ENCODE peak calls at places on chromosomes 4 and X, in nine cellular contexts. A is hepatocyte, E is PC-3, H is IMR-90, C is H9, S is GM23248, J is mammary epithelial cell, X is Karpas-422, I is K562. K is an unnamed sample.

GRCh38 chrX:8027876-8028275 is 100.7 kb upstream of the PNPLA4 start:
- DNase-seq in A (no peak), E (no peak), H (no peak), C (no peak), S (no peak), J (no peak), X (no peak), I (no peak), K (no peak)

GRCh38 chr4:127470290-127470809 is 162.4 kb upstream of the INTU start:
- DNase-seq in A (no peak), E (no peak), H (no peak), C (no peak), S (no peak), J (no peak), X (no peak), I (no peak), K (no peak)

GRCh38 chr4:5267418-5267817 is 216.1 kb downstream of the STK32B start:
- DNase-seq in A (no peak), E (peak), H (peak), C (no peak), S (peak), J (no peak), X (no peak), I (no peak), K (no peak)

GRCh38 chrX:107747596-107748161 is 27.9 kb downstream of the TSC22D3 start:
- DNase-seq in A (peak), E (peak), H (peak), C (no peak), S (peak), J (peak), X (no peak), I (no peak), K (peak)

GRCh38 chr4:185512516-185512915 is 22.8 kb downstream of the PDLIM3 start:
- DNase-seq in A (no peak), E (peak), H (peak), C (no peak), S (peak), J (peak), X (no peak), I (no peak), K (no peak)

GRCh38 chr4:55138367-55138766 is 13.0 kb upstream of the KDR start:
- DNase-seq in A (no peak), E (no peak), H (no peak), C (no peak), S (no peak), J (no peak), X (no peak), I (no peak), K (no peak)

GRCh38 chr4:66565796-66566195 is 895.5 kb upstream of the EPHA5 start:
- DNase-seq in A (no peak), E (no peak), H (peak), C (no peak), S (no peak), J (no peak), X (no peak), I (no peak), K (no peak)

GRCh38 chr4:84582988-84583870 is at the start of gene CDS1:
- DNase-seq in A (peak), E (peak), H (no peak), C (peak), S (peak), J (peak), X (no peak), I (peak), K (peak)

GRCh38 chr4:150209140-150209829 is 131.0 kb downstream of the DCLK2 start:
- DNase-seq in A (peak), E (peak), H (peak), C (peak), S (peak), J (peak), X (peak), I (peak), K (peak)

GRCh38 chrX:1945879-1946278 is 331.0 kb downstream of the ASMT start:
- DNase-seq in A (no peak), E (no peak), H (no peak), C (no peak), S (no peak), J (no peak), X (no peak), I (no peak), K (no peak)

GRCh38 chr4:3639613-3640586 is 107.7 kb upstream of the LRPAP1 start:
- DNase-seq in A (no peak), E (no peak), H (no peak), C (no peak), S (no peak), J (no peak), X (no peak), I (no peak), K (no peak)

GRCh38 chr4:20890752-20891151 is 190.5 kb downstream of the PACRGL start:
- DNase-seq in A (no peak), E (no peak), H (no peak), C (no peak), S (peak), J (peak), X (no peak), I (no peak), K (no peak)

GRCh38 chrX:129235903-129236302 is 287.4 kb downstream of the SMARCA1 start:
- DNase-seq in A (no peak), E (no peak), H (no peak), C (no peak), S (no peak), J (no peak), X (no peak), I (no peak), K (no peak)

GRCh38 chrX:103428525-103428924 is 52.2 kb downstream of the BEX3 start:
- DNase-seq in A (no peak), E (no peak), H (no peak), C (no peak), S (no peak), J (no peak), X (no peak), I (no peak), K (no peak)

GRCh38 chr4:16264798-16265197 is 38.5 kb upstream of the TAPT1 start:
- DNase-seq in A (peak), E (peak), H (peak), C (no peak), S (peak), J (peak), X (peak), I (peak), K (peak)

GRCh38 chr4:53688186-53688790 is 97.0 kb upstream of the LNX1 start:
- DNase-seq in A (peak), E (peak), H (peak), C (no peak), S (peak), J (peak), X (no peak), I (peak), K (no peak)

GRCh38 chr4:30769093-30769492 is 48.9 kb downstream of the PCDH7 start:
- DNase-seq in A (no peak), E (no peak), H (no peak), C (no peak), S (no peak), J (no peak), X (no peak), I (no peak), K (peak)

GRCh38 chr4:8295471-8295870 is 25.9 kb downstream of the HTRA3 start:
- DNase-seq in A (no peak), E (no peak), H (no peak), C (no peak), S (no peak), J (no peak), X (no peak), I (no peak), K (no peak)

GRCh38 chr4:2489841-2490552 is 21.1 kb downstream of the RNF4 start:
- DNase-seq in A (no peak), E (no peak), H (no peak), C (no peak), S (peak), J (no peak), X (no peak), I (no peak), K (no peak)

GRCh38 chr4:53937918-53938317 is 126.5 kb downstream of the CHIC2 start:
- DNase-seq in A (peak), E (no peak), H (peak), C (no peak), S (peak), J (peak), X (no peak), I (peak), K (no peak)

GRCh38 chrX:122866527-122866926 is 317.6 kb upstream of the GRIA3 start:
- DNase-seq in A (peak), E (peak), H (peak), C (no peak), S (peak), J (peak), X (no peak), I (no peak), K (no peak)

GRCh38 chr4:20181926-20182325 is 69.8 kb upstream of the SLIT2 start:
- DNase-seq in A (no peak), E (no peak), H (no peak), C (no peak), S (no peak), J (no peak), X (no peak), I (no peak), K (no peak)

GRCh38 chr4:101101072-101101471 is 246.3 kb downstream of the PPP3CA start:
- DNase-seq in A (no peak), E (peak), H (no peak), C (no peak), S (no peak), J (peak), X (no peak), I (no peak), K (no peak)

GRCh38 chr4:85595098-85595775 is 120.3 kb downstream of the ARHGAP24 start:
- DNase-seq in A (no peak), E (no peak), H (no peak), C (no peak), S (no peak), J (no peak), X (no peak), I (no peak), K (no peak)

GRCh38 chrX:150844016-150844415 is 54.5 kb downstream of the CD99L2 start:
- DNase-seq in A (no peak), E (peak), H (no peak), C (no peak), S (no peak), J (peak), X (no peak), I (no peak), K (no peak)

GRCh38 chrX:135707880-135708279 is 5.6 kb upstream of the CT45A1 start:
- DNase-seq in A (no peak), E (peak), H (no peak), C (peak), S (peak), J (no peak), X (peak), I (peak), K (peak)

GRCh38 chr4:38411092-38411491 is 252.9 kb upstream of the KLF3 start:
- DNase-seq in A (no peak), E (no peak), H (no peak), C (no peak), S (no peak), J (peak), X (no peak), I (no peak), K (no peak)

GRCh38 chrX:78979789-78980464 is 34.7 kb downstream of the P2RY10 start:
- DNase-seq in A (no peak), E (peak), H (no peak), C (no peak), S (peak), J (no peak), X (no peak), I (no peak), K (no peak)

GRCh38 chr4:76764251-76764650 is 133.7 kb downstream of the SOWAHB start:
- DNase-seq in A (no peak), E (no peak), H (peak), C (no peak), S (peak), J (no peak), X (no peak), I (no peak), K (peak)

GRCh38 chr4:121698119-121698732 is 1.4 kb upstream of the ANXA5 start:
- DNase-seq in A (no peak), E (no peak), H (no peak), C (no peak), S (peak), J (no peak), X (no peak), I (no peak), K (no peak)

GRCh38 chr4:52103314-52103713 is 52.2 kb downstream of the SPATA18 start:
- DNase-seq in A (peak), E (peak), H (no peak), C (no peak), S (peak), J (peak), X (peak), I (no peak), K (peak)

GRCh38 chrX:11399481-11399880 is 106.3 kb downstream of the AMELX start:
- DNase-seq in A (no peak), E (no peak), H (no peak), C (no peak), S (no peak), J (no peak), X (no peak), I (no peak), K (no peak)

GRCh38 chrX:22073928-22074327 is 41.8 kb downstream of the PHEX start:
- DNase-seq in A (no peak), E (no peak), H (no peak), C (no peak), S (no peak), J (peak), X (no peak), I (no peak), K (no peak)

GRCh38 chr4:155515444-155515843 is 138.7 kb upstream of the MAP9 start:
- DNase-seq in A (no peak), E (no peak), H (no peak), C (no peak), S (no peak), J (no peak), X (no peak), I (no peak), K (no peak)

GRCh38 chr4:152463562-152463961 is 72.3 kb downstream of the FBXW7 start:
- DNase-seq in A (no peak), E (no peak), H (no peak), C (no peak), S (no peak), J (no peak), X (no peak), I (no peak), K (no peak)
- H3K4me2 ChIP-seq in A (peak), E (no peak), H (no peak), C (no peak), S (no peak), J (no peak), X (no peak), I (no peak), K (no peak)

GRCh38 chr4:41143721-41144379 is 70.5 kb downstream of the APBB2 start:
- DNase-seq in A (no peak), E (peak), H (no peak), C (no peak), S (peak), J (no peak), X (no peak), I (no peak), K (no peak)
- H3K4me2 ChIP-seq in A (peak), E (peak), H (peak), C (no peak), S (peak), J (peak), X (no peak), I (no peak), K (no peak)

GRCh38 chrX:30892591-30892990 is 3.5 kb upstream of the TAB3 start:
- DNase-seq in A (peak), E (peak), H (no peak), C (no peak), S (no peak), J (peak), X (no peak), I (no peak), K (no peak)

GRCh38 chrX:30888526-30889146 is 418 bp downstream of the TAB3 start:
- DNase-seq in A (peak), E (no peak), H (no peak), C (no peak), S (peak), J (no peak), X (peak), I (peak), K (no peak)

GRCh38 chrX:30887288-30887687 is 1.8 kb downstream of the TAB3 start:
- DNase-seq in A (no peak), E (no peak), H (no peak), C (no peak), S (no peak), J (no peak), X (no peak), I (no peak), K (no peak)

GRCh38 chrX:30887721-30888120 is 1.3 kb downstream of the TAB3 start:
- DNase-seq in A (no peak), E (no peak), H (no peak), C (no peak), S (no peak), J (no peak), X (no peak), I (peak), K (no peak)

DNA sequence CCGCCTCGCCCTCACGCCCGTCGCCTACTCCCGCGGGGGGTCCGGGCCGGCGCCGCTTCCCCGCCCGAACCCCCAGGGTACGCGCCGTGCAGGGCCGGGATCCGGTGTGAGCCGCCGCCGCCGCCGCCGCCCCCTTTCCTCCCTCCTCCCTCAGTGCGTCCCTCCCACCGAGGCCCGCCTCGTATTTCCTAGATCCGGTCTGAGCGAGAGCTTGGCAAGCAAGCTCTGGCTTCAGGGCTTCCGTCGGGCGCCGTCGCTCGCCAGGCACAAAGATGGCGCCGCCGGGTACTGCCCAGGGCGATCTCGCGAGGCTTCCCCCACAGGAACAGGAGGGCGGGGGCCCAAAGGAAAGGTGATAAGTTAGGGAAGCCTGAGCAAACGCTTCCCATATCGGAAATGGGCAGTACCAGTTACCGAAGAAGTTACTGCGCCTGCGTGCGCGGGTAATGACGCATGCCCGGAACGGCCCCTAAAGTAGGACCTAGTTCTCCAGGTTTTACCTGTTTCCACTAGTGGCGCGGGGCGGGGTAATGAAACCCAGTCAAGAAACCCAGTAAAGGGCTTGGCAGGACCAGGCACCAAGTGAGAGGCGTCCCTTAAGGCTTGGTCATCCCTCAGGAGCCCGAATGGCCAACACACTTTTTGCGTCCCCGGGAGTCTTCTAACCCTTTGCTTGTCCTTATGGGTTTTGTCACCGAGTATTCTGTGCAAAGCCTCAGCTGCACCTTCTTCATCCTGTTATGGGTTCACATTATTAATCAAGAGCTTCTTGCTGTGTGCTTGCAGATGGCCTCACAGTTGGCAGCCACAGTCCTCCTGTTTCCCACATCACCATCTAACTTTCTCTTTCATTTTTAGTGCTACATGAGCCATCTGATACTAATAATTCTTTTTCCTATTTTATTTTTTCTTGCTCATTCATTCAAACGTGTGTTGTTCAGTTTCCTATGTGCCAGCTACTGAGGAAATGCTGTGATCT is at the start of gene TAB3:
- DNase-seq in A (peak), E (peak), H (peak), C (peak), S (peak), J (peak), X (peak), I (peak), K (peak)
- H3K4me2 ChIP-seq in A (peak), E (peak), H (peak), C (peak), S (peak), J (peak), X (peak), I (peak), K (peak)

DNA sequence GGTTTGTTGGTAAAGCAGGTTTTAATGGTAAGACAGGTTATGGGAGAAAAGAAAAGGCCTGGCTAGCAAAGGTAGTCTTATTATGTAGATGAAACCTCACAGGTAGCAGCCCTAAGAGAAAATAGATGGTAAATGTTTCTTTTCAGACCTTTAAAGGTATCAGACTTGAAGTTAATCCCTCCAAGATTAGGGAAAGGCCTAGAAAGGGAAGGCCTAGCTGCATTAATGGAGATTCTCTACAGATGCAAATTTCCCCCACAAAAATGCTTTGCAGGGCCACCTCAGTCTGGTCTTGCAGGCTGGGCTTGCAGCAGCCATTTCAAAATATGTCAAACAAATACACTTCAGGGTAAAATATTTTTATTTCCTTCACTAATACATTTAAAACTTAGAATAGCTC is 1410.6 kb downstream of the RPA4 start:
- DNase-seq in A (no peak), E (no peak), H (no peak), C (no peak), S (no peak), J (no peak), X (no peak), I (no peak), K (no peak)
- H3K4me2 ChIP-seq in A (no peak), E (no peak), H (no peak), C (no peak), S (no peak), J (no peak), X (no peak), I (no peak), K (no peak)

GRCh38 chrX:139691493-139691842 is 16.5 kb downstream of the MCF2 start:
- DNase-seq in A (peak), E (no peak), H (no peak), C (peak), S (peak), J (no peak), X (no peak), I (no peak), K (peak)
- H3K4me2 ChIP-seq in A (peak), E (no peak), H (peak), C (peak), S (no peak), J (peak), X (no peak), I (peak), K (peak)

GRCh38 chrX:42108140-42108503 is 184.8 kb upstream of the CASK start:
- DNase-seq in A (no peak), E (no peak), H (no peak), C (no peak), S (no peak), J (no peak), X (no peak), I (no peak), K (no peak)

GRCh38 chrX:42106556-42106955 is 183.2 kb upstream of the CASK start:
- DNase-seq in A (no peak), E (no peak), H (peak), C (no peak), S (no peak), J (no peak), X (no peak), I (no peak), K (no peak)

GRCh38 chrX:42107495-42108139 is 184.3 kb upstream of the CASK start:
- DNase-seq in A (no peak), E (no peak), H (no peak), C (no peak), S (no peak), J (no peak), X (no peak), I (no peak), K (no peak)

GRCh38 chrX:42109428-42109827 is 186.1 kb upstream of the CASK start:
- DNase-seq in A (no peak), E (no peak), H (no peak), C (no peak), S (no peak), J (no peak), X (no peak), I (no peak), K (no peak)
- H3K4me2 ChIP-seq in A (no peak), E (no peak), H (no peak), C (no peak), S (no peak), J (no peak), X (no peak), I (no peak), K (no peak)

GRCh38 chr4:130574215-130574614 is 1478.3 kb downstream of the C4orf33 start:
- DNase-seq in A (no peak), E (no peak), H (no peak), C (no peak), S (no peak), J (no peak), X (no peak), I (no peak), K (no peak)

GRCh38 chr4:130568746-130569145 is 1472.8 kb downstream of the C4orf33 start:
- DNase-seq in A (no peak), E (no peak), H (no peak), C (no peak), S (no peak), J (no peak), X (no peak), I (no peak), K (no peak)

GRCh38 chr4:130576218-130576617 is 1480.3 kb downstream of the C4orf33 start:
- DNase-seq in A (no peak), E (no peak), H (no peak), C (no peak), S (no peak), J (no peak), X (no peak), I (no peak), K (peak)

DNA sequence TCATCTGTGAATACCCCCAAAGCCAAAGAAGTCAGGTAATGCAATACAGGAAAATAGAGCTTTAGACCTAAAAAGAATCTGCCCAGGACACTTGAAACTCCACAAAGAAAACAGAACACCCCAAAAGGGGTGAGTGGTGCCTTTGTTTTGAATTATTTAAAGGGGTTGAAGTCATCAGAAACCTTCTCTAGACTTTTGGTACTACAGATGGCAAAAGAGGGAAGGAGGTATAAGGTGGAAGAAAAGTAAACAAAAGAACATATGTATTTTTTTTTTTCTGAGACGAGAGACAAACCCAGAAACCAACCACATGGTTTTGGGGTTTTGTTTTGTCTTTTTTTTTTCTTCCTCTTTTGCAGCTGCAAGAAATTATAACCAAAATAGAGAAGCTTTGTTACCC is 1477.8 kb downstream of the C4orf33 start:
- DNase-seq in A (no peak), E (no peak), H (no peak), C (no peak), S (no peak), J (no peak), X (no peak), I (no peak), K (no peak)
- H3K4me2 ChIP-seq in A (no peak), E (no peak), H (no peak), C (no peak), S (no peak), J (no peak), X (no peak), I (no peak), K (no peak)

K was measured in neural progenitor cell.